ENCODE peak calls at places on chromosomes 11 and 22, in ten cellular contexts. J, R, U, V, M, S, D, A, X and Y are unnamed samples.

GRCh38 chr11:42410251-42410956 is 901.4 kb upstream of the API5 start:
- DNase-seq in M (no peak), X (no peak), A (no peak), S (no peak), J (no peak), R (no peak), U (no peak), V (no peak), D (no peak), Y (no peak)

GRCh38 chr11:113628912-113629311 is 77.2 kb downstream of the TMPRSS5 start:
- DNase-seq in S (no peak), X (no peak), J (no peak), U (peak; percentile 93), A (no peak), R (no peak), D (no peak), M (no peak), V (no peak), Y (no peak)

GRCh38 chr11:119615003-119615878 is 113.8 kb downstream of the NECTIN1 start:
- DNase-seq in X (no peak), D (no peak), R (peak; percentile 76), A (no peak), S (no peak), V (peak; percentile 53), J (no peak), M (no peak), U (no peak), Y (no peak)

GRCh38 chr11:106727261-106727660 is 291.0 kb downstream of the GUCY1A2 start:
- DNase-seq in D (no peak), M (no peak), J (no peak), R (no peak), V (no peak), U (no peak), X (no peak), A (no peak), S (no peak), Y (no peak)

GRCh38 chr11:89626366-89626765 is 83.7 kb upstream of the TRIM77 start:
- DNase-seq in V (no peak), U (no peak), S (no peak), J (no peak), D (no peak), M (no peak), R (no peak), A (no peak), X (no peak), Y (no peak)

GRCh38 chr11:59801160-59801706 is 9.3 kb downstream of the MRPL16 start:
- DNase-seq in U (no peak), A (no peak), D (no peak), M (no peak), V (no peak), X (no peak), S (no peak), R (no peak), J (no peak), Y (no peak)

GRCh38 chr22:45200862-45201511 is 37.3 kb downstream of the NUP50 start:
- DNase-seq in A (no peak), X (no peak), R (peak; percentile 29), M (no peak), V (peak; percentile 92), D (no peak), J (no peak), S (no peak), U (no peak), Y (no peak)

GRCh38 chr22:19960491-19961200 is 19.0 kb upstream of the TXNRD2 start:
- DNase-seq in D (no peak), M (no peak), U (no peak), R (no peak), A (no peak), V (no peak), J (no peak), S (no peak), X (no peak), Y (no peak)

GRCh38 chr11:113705871-113706654 is at the start of gene TMPRSS5:
- DNase-seq in J (no peak), U (no peak), M (no peak), D (no peak), A (no peak), V (no peak), S (no peak), X (no peak), R (peak; percentile 84), Y (no peak)

GRCh38 chr11:126312903-126313460 is 9.1 kb downstream of the DCPS start:
- DNase-seq in U (no peak), V (no peak), S (no peak), X (no peak), J (no peak), R (no peak), A (no peak), D (no peak), M (no peak), Y (peak; percentile 52)

GRCh38 chr11:117761993-117762392 is 35.0 kb downstream of the DSCAML1 start:
- DNase-seq in D (no peak), X (no peak), S (no peak), V (no peak), U (no peak), M (no peak), R (no peak), J (no peak), A (no peak), Y (no peak)

GRCh38 chr11:57667715-57668466 is at the start of gene ZDHHC5:
- DNase-seq in D (peak; percentile 99), S (peak; percentile 99), A (peak; percentile 100), U (peak; percentile 97), J (peak; percentile 94), R (peak; percentile 100), V (peak; percentile 100), X (peak; percentile 100), M (peak; percentile 98), Y (peak; percentile 99)

GRCh38 chr11:35614949-35615569 is 3.2 kb upstream of the FJX1 start:
- DNase-seq in X (no peak), J (no peak), S (no peak), R (no peak), M (no peak), A (no peak), U (peak; percentile 53), D (no peak), V (no peak), Y (no peak)

GRCh38 chr11:101477926-101478325 is 105.9 kb downstream of the TRPC6 start:
- DNase-seq in S (no peak), D (no peak), V (no peak), A (no peak), X (no peak), U (no peak), J (no peak), M (no peak), R (no peak), Y (no peak)

GRCh38 chr11:132909016-132909606 is 623.2 kb downstream of the OPCML start:
- DNase-seq in A (no peak), U (no peak), S (no peak), M (no peak), J (no peak), X (no peak), V (no peak), D (no peak), R (no peak), Y (no peak)

GRCh38 chr22:46273432-46274148 is 5.8 kb downstream of the TTC38 start:
- DNase-seq in M (no peak), U (no peak), X (no peak), A (no peak), R (peak; percentile 10), J (no peak), V (no peak), D (no peak), S (no peak), Y (no peak)

GRCh38 chr22:40407021-40407761 is 36.8 kb downstream of the SGSM3 start:
- DNase-seq in V (no peak), X (no peak), R (peak; percentile 29), J (no peak), A (no peak), U (no peak), M (no peak), D (no peak), S (no peak), Y (no peak)

GRCh38 chr22:35523167-35523928 is 17.3 kb upstream of the RASD2 start:
- DNase-seq in D (no peak), V (no peak), X (no peak), R (no peak), M (no peak), J (no peak), A (no peak), U (peak; percentile 80), S (no peak), Y (peak; percentile 35)

GRCh38 chr11:116680349-116681125 is 92.2 kb downstream of the BUD13 start:
- DNase-seq in A (no peak), U (no peak), D (no peak), V (no peak), R (no peak), X (no peak), M (no peak), S (no peak), J (no peak), Y (no peak)

GRCh38 chr11:46348986-46349401 is 1.7 kb downstream of the DGKZ start:
- DNase-seq in A (peak; percentile 58), S (peak; percentile 21), U (peak; percentile 33), R (no peak), J (no peak), M (no peak), D (peak; percentile 65), V (no peak), X (peak; percentile 42), Y (no peak)

GRCh38 chr11:43382614-43383013 is 23.9 kb downstream of the TTC17 start:
- DNase-seq in S (no peak), U (no peak), X (no peak), M (no peak), J (no peak), D (no peak), A (no peak), V (no peak), R (no peak), Y (no peak)

GRCh38 chr11:32829157-32829679 is 509 bp upstream of the PRRG4 start:
- DNase-seq in R (no peak), S (no peak), X (no peak), U (no peak), A (no peak), M (no peak), J (no peak), V (no peak), D (no peak), Y (no peak)

GRCh38 chr11:34890812-34891211 is 25.4 kb downstream of the APIP start:
- DNase-seq in R (no peak), D (no peak), J (no peak), V (peak; percentile 3), X (no peak), A (peak; percentile 6), U (peak; percentile 70), M (no peak), S (no peak), Y (no peak)

GRCh38 chr22:43110927-43111623 is 525 bp downstream of the BIK start:
- DNase-seq in A (peak; percentile 36), R (no peak), M (no peak), X (peak; percentile 51), S (peak; percentile 31), V (no peak), D (peak; percentile 55), J (no peak), U (no peak), Y (peak; percentile 50)

GRCh38 chr11:85076535-85077330 is 550.4 kb downstream of the DLG2 start:
- DNase-seq in M (no peak), S (no peak), A (no peak), J (no peak), R (no peak), X (no peak), U (peak; percentile 97), D (no peak), V (no peak), Y (no peak)

GRCh38 chr11:124644426-124645280 is 22.0 kb downstream of the TBRG1 start:
- DNase-seq in M (no peak), R (peak; percentile 72), U (peak; percentile 46), V (no peak), J (peak; percentile 21), S (no peak), D (peak; percentile 30), A (peak; percentile 33), X (no peak), Y (peak; percentile 29)

GRCh38 chr22:39244496-39245129 is at the start of gene PDGFB:
- DNase-seq in S (no peak), M (no peak), R (no peak), A (no peak), X (no peak), J (no peak), D (no peak), V (no peak), U (peak; percentile 14), Y (peak; percentile 42)

GRCh38 chr22:25131198-25131887 is 68.3 kb upstream of the CRYBB3 start:
- DNase-seq in A (no peak), J (no peak), D (no peak), U (no peak), M (no peak), R (no peak), V (no peak), S (no peak), X (no peak), Y (peak; percentile 50)